ENCODE peak calls at places on chromosome 16, in six cellular contexts. One of them, this sample, is unnamed.
A peak's percentile ranks its signal among the peaks of the same experiment; 100 is the strongest.

GRCh38 chr16:68778551-68779231 is 41.6 kb downstream of the CDH1 start:
- DNase-seq in HCEC 1CT: no peak
- DNase-seq in activated effector memory CD4-positive, alpha-beta T cell treated with Interleukin-2 at 50 U/mL for 16 hours: no peak
- DNase-seq in head of caudate nucleus: no peak
- DNase-seq in activated naive CD4-positive, alpha-beta T cell: no peak
- DNase-seq in A172: no peak
- DNase-seq in this sample: no peak

GRCh38 chr16:30786936-30787612 is at the start of gene ZNF629:
- DNase-seq in activated effector memory CD4-positive, alpha-beta T cell treated with Interleukin-2 at 50 U/mL for 16 hours: no peak
- DNase-seq in HCEC 1CT: peak; percentile 67
- DNase-seq in head of caudate nucleus: peak; percentile 82
- DNase-seq in activated naive CD4-positive, alpha-beta T cell: no peak
- DNase-seq in A172: peak; percentile 58
- DNase-seq in this sample: peak; percentile 39

GRCh38 chr16:2819179-2819938 is 2.3 kb downstream of the PRSS21 start:
- DNase-seq in A172: no peak
- DNase-seq in HCEC 1CT: no peak
- DNase-seq in activated effector memory CD4-positive, alpha-beta T cell treated with Interleukin-2 at 50 U/mL for 16 hours: no peak
- DNase-seq in head of caudate nucleus: no peak
- DNase-seq in activated naive CD4-positive, alpha-beta T cell: no peak
- DNase-seq in this sample: no peak

GRCh38 chr16:1052791-1053521 is 19.6 kb upstream of the SSTR5 start:
- DNase-seq in HCEC 1CT: no peak
- DNase-seq in head of caudate nucleus: peak; percentile 41
- DNase-seq in activated naive CD4-positive, alpha-beta T cell: no peak
- DNase-seq in activated effector memory CD4-positive, alpha-beta T cell treated with Interleukin-2 at 50 U/mL for 16 hours: no peak
- DNase-seq in A172: no peak
- DNase-seq in this sample: no peak

GRCh38 chr16:74451951-74452758 is 30.9 kb upstream of the CLEC18B start:
- DNase-seq in head of caudate nucleus: no peak
- DNase-seq in activated effector memory CD4-positive, alpha-beta T cell treated with Interleukin-2 at 50 U/mL for 16 hours: no peak
- DNase-seq in A172: no peak
- DNase-seq in activated naive CD4-positive, alpha-beta T cell: no peak
- DNase-seq in HCEC 1CT: no peak
- DNase-seq in this sample: no peak

GRCh38 chr16:11263737-11264136 is 5.4 kb downstream of the TNP2 start:
- DNase-seq in activated effector memory CD4-positive, alpha-beta T cell treated with Interleukin-2 at 50 U/mL for 16 hours: peak; percentile 22
- DNase-seq in HCEC 1CT: no peak
- DNase-seq in activated naive CD4-positive, alpha-beta T cell: no peak
- DNase-seq in head of caudate nucleus: no peak
- DNase-seq in A172: no peak
- DNase-seq in this sample: no peak

GRCh38 chr16:58487566-58488351 is 12.2 kb upstream of the NDRG4 start:
- DNase-seq in A172: peak; percentile 68
- DNase-seq in activated effector memory CD4-positive, alpha-beta T cell treated with Interleukin-2 at 50 U/mL for 16 hours: peak; percentile 40
- DNase-seq in activated naive CD4-positive, alpha-beta T cell: peak; percentile 51
- DNase-seq in HCEC 1CT: peak; percentile 71
- DNase-seq in head of caudate nucleus: peak; percentile 86
- DNase-seq in this sample: peak; percentile 80

GRCh38 chr16:27762441-27762840 is 212.5 kb downstream of the KATNIP start:
- DNase-seq in activated effector memory CD4-positive, alpha-beta T cell treated with Interleukin-2 at 50 U/mL for 16 hours: no peak
- DNase-seq in HCEC 1CT: no peak
- DNase-seq in activated naive CD4-positive, alpha-beta T cell: no peak
- DNase-seq in head of caudate nucleus: no peak
- DNase-seq in A172: peak; percentile 97
- DNase-seq in this sample: no peak

GRCh38 chr16:15704545-15704987 is 54.5 kb downstream of the NDE1 start:
- DNase-seq in HCEC 1CT: peak; percentile 57
- DNase-seq in activated effector memory CD4-positive, alpha-beta T cell treated with Interleukin-2 at 50 U/mL for 16 hours: peak; percentile 51
- DNase-seq in activated naive CD4-positive, alpha-beta T cell: peak; percentile 51
- DNase-seq in A172: peak; percentile 63
- DNase-seq in head of caudate nucleus: peak; percentile 90
- DNase-seq in this sample: peak; percentile 69

GRCh38 chr16:49341706-49342105 is 31.9 kb upstream of the C16orf78 start:
- DNase-seq in HCEC 1CT: no peak
- DNase-seq in activated effector memory CD4-positive, alpha-beta T cell treated with Interleukin-2 at 50 U/mL for 16 hours: no peak
- DNase-seq in activated naive CD4-positive, alpha-beta T cell: no peak
- DNase-seq in A172: no peak
- DNase-seq in head of caudate nucleus: no peak
- DNase-seq in this sample: no peak

GRCh38 chr16:24984903-24985675 is 30.1 kb downstream of the ARHGAP17 start:
- DNase-seq in head of caudate nucleus: no peak
- DNase-seq in HCEC 1CT: no peak
- DNase-seq in A172: no peak
- DNase-seq in activated naive CD4-positive, alpha-beta T cell: no peak
- DNase-seq in activated effector memory CD4-positive, alpha-beta T cell treated with Interleukin-2 at 50 U/mL for 16 hours: no peak
- DNase-seq in this sample: no peak

GRCh38 chr16:31008154-31008950 is 2.1 kb downstream of the STX1B start:
- DNase-seq in HCEC 1CT: peak; percentile 71
- DNase-seq in head of caudate nucleus: no peak
- DNase-seq in activated effector memory CD4-positive, alpha-beta T cell treated with Interleukin-2 at 50 U/mL for 16 hours: no peak
- DNase-seq in A172: peak; percentile 89
- DNase-seq in activated naive CD4-positive, alpha-beta T cell: no peak
- DNase-seq in this sample: no peak

GRCh38 chr16:275786-276232 is at the start of gene RGS11:
- DNase-seq in activated naive CD4-positive, alpha-beta T cell: no peak
- DNase-seq in A172: no peak
- DNase-seq in head of caudate nucleus: no peak
- DNase-seq in HCEC 1CT: no peak
- DNase-seq in activated effector memory CD4-positive, alpha-beta T cell treated with Interleukin-2 at 50 U/mL for 16 hours: no peak
- DNase-seq in this sample: no peak

GRCh38 chr16:73848993-73849392 is 447.6 kb upstream of the PSMD7 start:
- DNase-seq in head of caudate nucleus: no peak
- DNase-seq in HCEC 1CT: no peak
- DNase-seq in activated naive CD4-positive, alpha-beta T cell: no peak
- DNase-seq in A172: no peak
- DNase-seq in activated effector memory CD4-positive, alpha-beta T cell treated with Interleukin-2 at 50 U/mL for 16 hours: no peak
- DNase-seq in this sample: no peak

GRCh38 chr16:583815-584591 is 5.9 kb upstream of the RAB40C start:
- DNase-seq in HCEC 1CT: no peak
- DNase-seq in activated naive CD4-positive, alpha-beta T cell: no peak
- DNase-seq in head of caudate nucleus: peak; percentile 54
- DNase-seq in activated effector memory CD4-positive, alpha-beta T cell treated with Interleukin-2 at 50 U/mL for 16 hours: no peak
- DNase-seq in A172: no peak
- DNase-seq in this sample: peak; percentile 10

GRCh38 chr16:11639925-11640899 is 28.0 kb upstream of the SNN start:
- DNase-seq in head of caudate nucleus: peak; percentile 82
- DNase-seq in HCEC 1CT: peak; percentile 99
- DNase-seq in activated effector memory CD4-positive, alpha-beta T cell treated with Interleukin-2 at 50 U/mL for 16 hours: no peak
- DNase-seq in activated naive CD4-positive, alpha-beta T cell: no peak
- DNase-seq in A172: peak; percentile 90
- DNase-seq in this sample: no peak

GRCh38 chr16:81514041-81514559 is 69.5 kb downstream of the CMIP start:
- DNase-seq in activated effector memory CD4-positive, alpha-beta T cell treated with Interleukin-2 at 50 U/mL for 16 hours: no peak
- DNase-seq in activated naive CD4-positive, alpha-beta T cell: no peak
- DNase-seq in head of caudate nucleus: no peak
- DNase-seq in HCEC 1CT: no peak
- DNase-seq in A172: no peak
- DNase-seq in this sample: no peak

GRCh38 chr16:49704586-49705155 is 151.2 kb downstream of the ZNF423 start:
- DNase-seq in head of caudate nucleus: no peak
- DNase-seq in HCEC 1CT: no peak
- DNase-seq in A172: no peak
- DNase-seq in activated effector memory CD4-positive, alpha-beta T cell treated with Interleukin-2 at 50 U/mL for 16 hours: no peak
- DNase-seq in activated naive CD4-positive, alpha-beta T cell: no peak
- DNase-seq in this sample: peak; percentile 16

GRCh38 chr16:87684106-87684677 is 81.6 kb downstream of the KLHDC4 start:
- DNase-seq in activated effector memory CD4-positive, alpha-beta T cell treated with Interleukin-2 at 50 U/mL for 16 hours: no peak
- DNase-seq in head of caudate nucleus: no peak
- DNase-seq in A172: no peak
- DNase-seq in activated naive CD4-positive, alpha-beta T cell: no peak
- DNase-seq in HCEC 1CT: no peak
- DNase-seq in this sample: no peak

GRCh38 chr16:62201911-62202310 is 165.7 kb upstream of the CDH8 start:
- DNase-seq in head of caudate nucleus: no peak
- DNase-seq in activated effector memory CD4-positive, alpha-beta T cell treated with Interleukin-2 at 50 U/mL for 16 hours: no peak
- DNase-seq in HCEC 1CT: no peak
- DNase-seq in A172: no peak
- DNase-seq in activated naive CD4-positive, alpha-beta T cell: no peak
- DNase-seq in this sample: no peak

GRCh38 chr16:74743668-74744299 is 30.8 kb downstream of the FA2H start:
- DNase-seq in activated naive CD4-positive, alpha-beta T cell: no peak
- DNase-seq in head of caudate nucleus: no peak
- DNase-seq in A172: peak; percentile 99
- DNase-seq in activated effector memory CD4-positive, alpha-beta T cell treated with Interleukin-2 at 50 U/mL for 16 hours: no peak
- DNase-seq in HCEC 1CT: peak; percentile 82
- DNase-seq in this sample: no peak

GRCh38 chr16:4646773-4647660 is 22.4 kb downstream of the MGRN1 start:
- DNase-seq in A172: no peak
- DNase-seq in activated naive CD4-positive, alpha-beta T cell: no peak
- DNase-seq in HCEC 1CT: no peak
- DNase-seq in activated effector memory CD4-positive, alpha-beta T cell treated with Interleukin-2 at 50 U/mL for 16 hours: no peak
- DNase-seq in head of caudate nucleus: no peak
- DNase-seq in this sample: no peak

GRCh38 chr16:24646646-24646995 is 82.8 kb upstream of the TNRC6A start:
- DNase-seq in activated effector memory CD4-positive, alpha-beta T cell treated with Interleukin-2 at 50 U/mL for 16 hours: no peak
- DNase-seq in A172: no peak
- DNase-seq in activated naive CD4-positive, alpha-beta T cell: no peak
- DNase-seq in head of caudate nucleus: no peak
- DNase-seq in HCEC 1CT: no peak
- DNase-seq in this sample: no peak

GRCh38 chr16:55572439-55572838 is 6.0 kb downstream of the CAPNS2 start:
- DNase-seq in activated effector memory CD4-positive, alpha-beta T cell treated with Interleukin-2 at 50 U/mL for 16 hours: no peak
- DNase-seq in HCEC 1CT: no peak
- DNase-seq in activated naive CD4-positive, alpha-beta T cell: no peak
- DNase-seq in A172: no peak
- DNase-seq in head of caudate nucleus: no peak
- DNase-seq in this sample: no peak

GRCh38 chr16:83365166-83365565 is 442.6 kb upstream of the HSBP1 start:
- DNase-seq in activated naive CD4-positive, alpha-beta T cell: no peak
- DNase-seq in activated effector memory CD4-positive, alpha-beta T cell treated with Interleukin-2 at 50 U/mL for 16 hours: no peak
- DNase-seq in HCEC 1CT: peak; percentile 87
- DNase-seq in head of caudate nucleus: no peak
- DNase-seq in A172: peak; percentile 78
- DNase-seq in this sample: no peak

GRCh38 chr16:31471875-31472558 is at the start of gene TGFB1I1:
- DNase-seq in HCEC 1CT: peak; percentile 81
- DNase-seq in activated effector memory CD4-positive, alpha-beta T cell treated with Interleukin-2 at 50 U/mL for 16 hours: no peak
- DNase-seq in A172: peak; percentile 59
- DNase-seq in head of caudate nucleus: no peak
- DNase-seq in activated naive CD4-positive, alpha-beta T cell: no peak
- DNase-seq in this sample: no peak

GRCh38 chr16:73056383-73056782 is 8.5 kb upstream of the ZFHX3 start:
- DNase-seq in activated effector memory CD4-positive, alpha-beta T cell treated with Interleukin-2 at 50 U/mL for 16 hours: no peak
- DNase-seq in head of caudate nucleus: no peak
- DNase-seq in A172: no peak
- DNase-seq in activated naive CD4-positive, alpha-beta T cell: no peak
- DNase-seq in HCEC 1CT: no peak
- DNase-seq in this sample: no peak

GRCh38 chr16:24471616-24472015 is 67.8 kb upstream of the RBBP6 start:
- DNase-seq in HCEC 1CT: no peak
- DNase-seq in head of caudate nucleus: no peak
- DNase-seq in A172: no peak
- DNase-seq in activated effector memory CD4-positive, alpha-beta T cell treated with Interleukin-2 at 50 U/mL for 16 hours: no peak
- DNase-seq in activated naive CD4-positive, alpha-beta T cell: no peak
- DNase-seq in this sample: no peak

GRCh38 chr16:19167710-19168172 is 299 bp upstream of the SYT17 start:
- DNase-seq in head of caudate nucleus: peak; percentile 61
- DNase-seq in activated naive CD4-positive, alpha-beta T cell: no peak
- DNase-seq in A172: peak; percentile 50
- DNase-seq in activated effector memory CD4-positive, alpha-beta T cell treated with Interleukin-2 at 50 U/mL for 16 hours: no peak
- DNase-seq in HCEC 1CT: peak; percentile 75
- DNase-seq in this sample: no peak

GRCh38 chr16:48611329-48612137 is 1.6 kb upstream of the N4BP1 start:
- DNase-seq in activated effector memory CD4-positive, alpha-beta T cell treated with Interleukin-2 at 50 U/mL for 16 hours: peak; percentile 65
- DNase-seq in head of caudate nucleus: no peak
- DNase-seq in A172: no peak
- DNase-seq in HCEC 1CT: no peak
- DNase-seq in activated naive CD4-positive, alpha-beta T cell: peak; percentile 56
- DNase-seq in this sample: no peak

GRCh38 chr16:57156351-57156703 is 29.5 kb downstream of the PSME3IP1 start:
- DNase-seq in A172: no peak
- DNase-seq in head of caudate nucleus: no peak
- DNase-seq in activated naive CD4-positive, alpha-beta T cell: no peak
- DNase-seq in HCEC 1CT: no peak
- DNase-seq in activated effector memory CD4-positive, alpha-beta T cell treated with Interleukin-2 at 50 U/mL for 16 hours: no peak
- DNase-seq in this sample: no peak

GRCh38 chr16:31216552-31217530 is at the start of gene PYDC1:
- DNase-seq in A172: no peak
- DNase-seq in activated effector memory CD4-positive, alpha-beta T cell treated with Interleukin-2 at 50 U/mL for 16 hours: no peak
- DNase-seq in activated naive CD4-positive, alpha-beta T cell: no peak
- DNase-seq in head of caudate nucleus: no peak
- DNase-seq in HCEC 1CT: no peak
- DNase-seq in this sample: no peak

GRCh38 chr16:28067604-28068382 is 4.3 kb upstream of the GSG1L start:
- DNase-seq in head of caudate nucleus: no peak
- DNase-seq in activated naive CD4-positive, alpha-beta T cell: no peak
- DNase-seq in HCEC 1CT: peak; percentile 19
- DNase-seq in activated effector memory CD4-positive, alpha-beta T cell treated with Interleukin-2 at 50 U/mL for 16 hours: no peak
- DNase-seq in A172: peak; percentile 64
- DNase-seq in this sample: no peak

GRCh38 chr16:87457724-87458423 is 35.0 kb downstream of the ZCCHC14 start:
- DNase-seq in HCEC 1CT: peak; percentile 94
- DNase-seq in activated effector memory CD4-positive, alpha-beta T cell treated with Interleukin-2 at 50 U/mL for 16 hours: no peak
- DNase-seq in activated naive CD4-positive, alpha-beta T cell: no peak
- DNase-seq in A172: peak; percentile 99
- DNase-seq in head of caudate nucleus: no peak
- DNase-seq in this sample: no peak

GRCh38 chr16:55836158-55836611 is 3.3 kb upstream of the CES1 start:
- DNase-seq in head of caudate nucleus: no peak
- DNase-seq in activated naive CD4-positive, alpha-beta T cell: no peak
- DNase-seq in activated effector memory CD4-positive, alpha-beta T cell treated with Interleukin-2 at 50 U/mL for 16 hours: no peak
- DNase-seq in HCEC 1CT: no peak
- DNase-seq in A172: no peak
- DNase-seq in this sample: no peak

GRCh38 chr16:11636172-11636721 is 32.0 kb upstream of the SNN start:
- DNase-seq in HCEC 1CT: no peak
- DNase-seq in activated effector memory CD4-positive, alpha-beta T cell treated with Interleukin-2 at 50 U/mL for 16 hours: no peak
- DNase-seq in activated naive CD4-positive, alpha-beta T cell: no peak
- DNase-seq in head of caudate nucleus: no peak
- DNase-seq in A172: no peak
- DNase-seq in this sample: no peak

GRCh38 chr16:81127051-81127450 is 30.9 kb upstream of the GCSH start:
- DNase-seq in A172: peak; percentile 17
- DNase-seq in activated effector memory CD4-positive, alpha-beta T cell treated with Interleukin-2 at 50 U/mL for 16 hours: no peak
- DNase-seq in activated naive CD4-positive, alpha-beta T cell: no peak
- DNase-seq in HCEC 1CT: no peak
- DNase-seq in head of caudate nucleus: no peak
- DNase-seq in this sample: no peak